ENCODE peak calls at places on chromosomes 1 and 21, in five cellular contexts. A, M, D, S and H are unnamed samples.
A peak's percentile ranks its signal among the peaks of the same experiment; 100 is the strongest.

GRCh38 chr1:117695796-117696505 is 90.1 kb downstream of the TENT5C start:
- DNase-seq in A (peak; percentile 49), D (peak; percentile 14), M (peak; percentile 96), S (no peak), H (no peak)

GRCh38 chr21:44952116-44952928 is 12.5 kb downstream of the SLX9 start:
- DNase-seq in S (no peak), D (no peak), A (no peak), M (no peak), H (no peak)

GRCh38 chr1:183318433-183318832 is 99.7 kb downstream of the NMNAT2 start:
- DNase-seq in D (peak; percentile 77), S (peak; percentile 50), M (peak; percentile 95), A (no peak), H (peak; percentile 55)

GRCh38 chr21:14995695-14996490 is 68.9 kb downstream of the NRIP1 start:
- DNase-seq in A (no peak), S (no peak), D (peak; percentile 14), M (peak; percentile 63), H (no peak)

GRCh38 chr1:221274373-221274772 is 395.1 kb downstream of the HLX start:
- DNase-seq in S (no peak), D (no peak), M (no peak), A (no peak), H (no peak)

GRCh38 chr1:79603862-79604261 is 597.3 kb upstream of the ADGRL4 start:
- DNase-seq in S (no peak), M (peak; percentile 63), A (no peak), D (no peak), H (no peak)

GRCh38 chr1:12572506-12572905 is 45.5 kb downstream of the DHRS3 start:
- DNase-seq in A (no peak), D (no peak), M (no peak), S (no peak), H (no peak)

GRCh38 chr1:41024953-41025352 is 3.4 kb upstream of the SLFNL1 start:
- DNase-seq in M (no peak), D (no peak), S (no peak), A (no peak), H (no peak)

GRCh38 chr1:16612332-16613172 is 812 bp downstream of the NBPF1 start:
- DNase-seq in D (peak; percentile 62), S (peak; percentile 54), M (peak; percentile 91), A (peak; percentile 76), H (no peak)

GRCh38 chr1:207343675-207344074 is 22.2 kb downstream of the CD55 start:
- DNase-seq in S (peak; percentile 49), M (no peak), A (no peak), D (no peak), H (no peak)

GRCh38 chr1:22803833-22804232 is 93.2 kb downstream of the EPHB2 start:
- DNase-seq in A (no peak), S (no peak), M (no peak), D (no peak), H (no peak)

GRCh38 chr1:236455242-236455641 is 61.2 kb downstream of the EDARADD start:
- DNase-seq in S (no peak), D (no peak), A (no peak), M (no peak), H (no peak)

GRCh38 chr1:24999906-25000305 is 69.8 kb upstream of the RUNX3 start:
- DNase-seq in D (no peak), M (no peak), A (no peak), S (no peak), H (no peak)

GRCh38 chr1:178310685-178311105 is 186.1 kb downstream of the CLEC20A start:
- DNase-seq in A (peak; percentile 52), M (peak; percentile 80), S (peak; percentile 77), D (peak; percentile 76), H (peak; percentile 20)

GRCh38 chr1:165501351-165501974 is 42.3 kb upstream of the LRRC52 start:
- DNase-seq in D (no peak), S (no peak), M (no peak), A (no peak), H (no peak)

GRCh38 chr1:53326598-53327182 is 1.2 kb downstream of the LRP8 start:
- DNase-seq in S (no peak), M (no peak), D (no peak), A (no peak), H (no peak)

GRCh38 chr1:201319631-201320030 is 36.3 kb downstream of the PKP1 start:
- DNase-seq in S (no peak), M (no peak), D (no peak), A (no peak), H (no peak)

GRCh38 chr1:54400321-54400720 is 5.9 kb downstream of the SSBP3 start:
- DNase-seq in A (no peak), S (no peak), D (no peak), M (no peak), H (no peak)

GRCh38 chr1:231866392-231867331 is 240.1 kb downstream of the DISC1 start:
- DNase-seq in D (peak; percentile 52), M (peak; percentile 58), S (peak; percentile 36), A (peak; percentile 64), H (no peak)

GRCh38 chr1:22600071-22600816 is 36.2 kb upstream of the C1QA start:
- DNase-seq in D (peak; percentile 13), A (peak; percentile 41), M (no peak), S (no peak), H (no peak)

GRCh38 chr1:74246266-74246665 is 11.1 kb downstream of the TNNI3K start:
- DNase-seq in A (no peak), S (no peak), M (peak; percentile 6), D (no peak), H (no peak)

GRCh38 chr1:38727629-38728175 is 131.9 kb downstream of the RRAGC start:
- DNase-seq in S (no peak), D (no peak), M (no peak), A (no peak), H (no peak)

GRCh38 chr21:14737922-14738321 is 191.8 kb upstream of the SAMSN1 start:
- DNase-seq in S (peak; percentile 70), M (peak; percentile 8), D (peak; percentile 63), A (no peak), H (no peak)

GRCh38 chr1:230312676-230313075 is 113.5 kb downstream of the PGBD5 start:
- DNase-seq in D (no peak), S (no peak), A (no peak), M (no peak), H (no peak)

GRCh38 chr1:52771384-52771783 is 45.1 kb downstream of the ZYG11B start:
- DNase-seq in S (no peak), A (no peak), M (peak; percentile 82), D (no peak), H (no peak)

GRCh38 chr1:116284819-116285390 is 88.1 kb upstream of the ATP1A1 start:
- DNase-seq in M (no peak), S (no peak), D (no peak), A (no peak), H (no peak)

DNA sequence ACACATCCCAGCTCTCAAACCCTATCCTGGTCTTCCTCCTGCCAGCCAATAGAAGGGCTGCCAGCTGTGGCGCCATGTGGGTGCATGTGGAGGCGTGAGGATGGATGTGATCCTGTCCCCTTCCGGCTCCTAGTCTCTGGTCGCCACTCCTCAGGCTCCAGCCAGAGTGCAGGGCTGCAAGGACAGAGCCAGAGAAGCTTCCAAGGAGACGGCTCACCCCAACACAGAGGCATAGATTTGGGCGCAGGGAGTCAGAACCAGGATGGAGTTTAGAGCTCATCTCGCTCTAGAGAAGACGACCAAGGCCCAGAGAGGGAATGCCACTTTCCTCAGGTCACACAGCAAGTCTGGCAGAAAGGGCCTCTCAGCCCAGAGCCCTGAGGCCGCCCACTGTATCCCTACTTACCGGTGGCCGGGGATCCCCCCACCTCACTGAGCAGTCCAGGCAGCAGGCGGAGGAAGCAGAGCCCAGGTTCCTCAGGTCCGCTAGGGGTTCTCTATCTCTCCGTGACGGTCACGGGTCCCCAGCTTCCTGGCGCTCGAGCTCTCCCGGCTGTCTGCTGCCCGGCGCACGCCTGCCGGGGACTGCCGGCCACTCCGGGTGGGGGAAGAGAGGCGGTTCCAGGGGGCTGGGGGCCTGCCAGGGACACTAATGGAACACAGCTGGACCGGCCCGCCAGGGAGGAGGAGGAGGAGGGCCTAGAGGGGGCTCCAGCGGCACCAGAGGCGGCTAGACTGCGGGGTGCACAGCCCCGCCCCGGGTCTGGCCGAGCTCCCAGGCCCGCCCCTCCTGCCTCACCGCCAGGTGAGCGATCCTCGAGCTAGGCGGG is at the start of gene COL16A1:
- DNase-seq in A (peak; percentile 36), S (no peak), M (peak; percentile 52), D (no peak), H (no peak)
- TF ChIP-seq SMC3 in A (no peak), S (no peak), M (no peak), D (no peak), H (no peak)

DNA sequence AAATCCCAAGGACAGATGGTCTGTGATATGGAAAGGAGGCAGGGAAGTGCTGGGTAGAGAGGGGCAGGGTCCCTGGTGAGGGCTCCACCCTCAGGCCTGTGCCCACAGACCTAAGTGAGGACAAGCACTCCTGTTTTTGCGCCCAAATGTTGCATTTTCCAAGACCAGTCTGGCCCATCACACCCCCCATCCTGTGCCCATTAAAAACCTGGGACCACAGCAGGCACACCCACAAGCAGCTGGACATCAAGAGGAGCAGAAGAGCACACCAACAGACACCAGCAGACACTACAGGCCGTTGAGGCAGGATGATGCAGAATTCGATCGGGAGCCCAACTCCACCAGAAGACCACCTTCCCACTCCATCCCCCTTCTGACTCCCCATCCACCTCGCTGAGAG is 72.8 kb downstream of the DMRTA2 start:
- DNase-seq in M (no peak), A (no peak), D (no peak), S (no peak), H (no peak)
- TF ChIP-seq CEBPB in M (no peak), A (no peak), D (no peak), S (no peak), H (no peak)

DNA sequence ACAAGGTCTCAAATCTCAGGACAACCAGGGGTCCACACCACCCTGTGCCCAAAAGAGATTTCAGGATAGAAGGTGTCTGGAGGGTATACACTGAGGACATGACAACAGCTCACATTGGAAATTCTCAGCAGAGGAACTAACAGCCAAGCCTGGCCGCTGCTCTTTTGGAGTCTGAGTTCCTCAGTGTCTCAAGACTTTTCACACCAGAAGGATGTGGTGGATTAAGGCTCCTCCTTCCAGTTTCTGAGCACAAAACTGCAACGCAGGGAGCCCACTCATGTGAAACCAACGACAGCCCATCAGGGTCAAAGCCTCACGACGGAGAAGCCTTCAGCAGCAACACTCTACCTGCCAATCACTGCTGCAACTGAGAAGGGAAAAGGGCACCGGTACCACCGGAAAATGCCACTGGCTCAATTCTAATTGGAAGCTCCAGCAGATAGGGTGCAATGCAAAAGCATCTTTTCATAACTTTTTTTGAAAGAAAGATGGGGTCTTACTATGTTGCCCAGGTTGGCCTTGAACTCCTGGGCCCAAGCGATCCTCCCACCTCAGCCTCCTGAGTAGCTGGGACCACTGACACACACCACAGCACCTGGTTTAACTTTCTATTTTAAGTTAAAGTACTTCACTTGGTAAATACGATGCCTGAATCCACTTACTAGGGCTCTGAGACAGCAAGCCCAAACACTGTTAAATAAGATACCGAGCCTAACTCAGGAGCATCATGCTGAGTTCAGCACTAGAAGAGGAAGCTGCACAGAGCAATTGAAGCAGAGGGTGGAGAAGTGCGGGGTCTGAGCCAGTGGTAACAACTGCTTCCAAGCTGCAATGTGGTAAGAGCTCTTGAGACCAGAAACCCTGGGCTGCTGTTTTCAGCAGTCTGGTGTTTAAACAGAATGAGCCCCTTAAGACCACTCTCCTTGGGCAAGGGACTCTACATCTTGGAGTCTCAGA is 7.8 kb downstream of the CAPZB start:
- DNase-seq in D (no peak), M (no peak), S (no peak), A (no peak), H (peak; percentile 74)
- TF ChIP-seq SMC3 in D (no peak), M (no peak), S (no peak), A (no peak), H (no peak)

DNA sequence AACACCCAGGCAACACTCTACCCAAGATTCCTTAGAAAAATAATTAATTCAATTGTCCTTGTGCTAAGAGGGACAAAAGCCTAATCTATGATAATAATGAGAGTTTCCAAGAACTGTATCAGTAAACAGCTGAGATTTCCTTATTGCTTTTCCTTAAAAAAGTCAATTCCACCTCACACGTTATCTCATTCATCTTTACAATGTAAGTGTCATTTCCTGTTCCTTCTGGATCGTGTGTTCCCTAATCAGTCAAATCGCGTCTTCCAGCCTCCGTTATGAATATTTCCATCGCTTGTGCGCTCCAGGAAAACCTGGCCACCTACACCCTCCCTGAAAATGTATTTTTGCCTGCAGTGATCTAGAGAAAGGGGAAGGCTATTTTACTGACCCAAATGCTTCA is 23.9 kb upstream of the CLDN17 start:
- DNase-seq in D (no peak), S (no peak), A (no peak), M (no peak), H (no peak)
- TF ChIP-seq CEBPB in D (no peak), S (no peak), A (no peak), M (no peak), H (no peak)